ENCODE peak calls at places on chromosomes 11 and 22, in seven cellular contexts. F is mesendoderm, P is mesenchymal stem cell, N is trophoblast cell, S is H9, Q is IMR-90, D is H1. B is an unnamed sample.

GRCh38 chr11:35116762-35117588 is 22.0 kb upstream of the CD44 start:
- DNase-seq in Q (peak), S (no peak), P (no peak), F (no peak), D (no peak), N (no peak), B (no peak)

GRCh38 chr11:61042961-61043540 is 59.2 kb upstream of the CD5 start:
- DNase-seq in S (no peak), F (no peak), D (no peak), Q (no peak), P (no peak), N (no peak), B (no peak)

GRCh38 chr11:16318320-16318719 is 38.0 kb downstream of the SOX6 start:
- DNase-seq in D (no peak), Q (no peak), S (no peak), F (no peak), P (no peak), N (no peak), B (no peak)

GRCh38 chr11:69274531-69275016 is 19.4 kb upstream of the MYEOV start:
- DNase-seq in S (no peak), Q (no peak), F (no peak), N (peak), P (no peak), D (no peak), B (no peak)

GRCh38 chr11:66849501-66850234 is 6.4 kb downstream of the RCE1 start:
- DNase-seq in F (no peak), P (no peak), S (no peak), D (no peak), Q (no peak), N (no peak), B (no peak)

GRCh38 chr11:12397953-12398352 is 20.6 kb downstream of the PARVA start:
- DNase-seq in S (no peak), F (peak), P (peak), Q (peak), N (no peak), D (no peak), B (no peak)

GRCh38 chr11:63534895-63535461 is 1.6 kb upstream of the PLAAT4 start:
- DNase-seq in D (no peak), Q (no peak), S (no peak), F (no peak), N (no peak), P (peak), B (no peak)

GRCh38 chr11:75997273-75997552 is 182.2 kb downstream of the UVRAG start:
- DNase-seq in P (no peak), Q (no peak), S (no peak), N (no peak), F (no peak), D (no peak), B (no peak)

GRCh38 chr11:104668797-104669463 is 229.3 kb downstream of the CASP12 start:
- DNase-seq in P (peak), Q (peak), D (no peak), F (peak), N (peak), S (no peak), B (no peak)

GRCh38 chr22:26634189-26634588 is 12.4 kb downstream of the CRYBA4 start:
- DNase-seq in N (no peak), F (no peak), P (no peak), Q (no peak), S (no peak), D (no peak), B (no peak)

GRCh38 chr11:13859986-13860385 is 102.5 kb upstream of the SPON1 start:
- DNase-seq in F (no peak), S (no peak), N (no peak), P (no peak), D (no peak), Q (no peak), B (no peak)

GRCh38 chr11:2886191-2886894 is 768 bp upstream of the CDKN1C start:
- DNase-seq in F (peak), N (peak), D (no peak), Q (no peak), P (peak), S (peak), B (peak)

GRCh38 chr11:87917111-87917510 is 258.1 kb downstream of the RAB38 start:
- DNase-seq in F (no peak), S (no peak), P (no peak), N (no peak), Q (no peak), D (no peak), B (no peak)

GRCh38 chr11:76270387-76270786 is 64.1 kb upstream of the WNT11 start:
- DNase-seq in F (no peak), Q (no peak), D (no peak), N (no peak), S (no peak), P (peak), B (no peak)

GRCh38 chr11:94639901-94640721 is 72.9 kb downstream of the PIWIL4 start:
- DNase-seq in P (no peak), N (no peak), D (no peak), F (peak), S (peak), Q (no peak), B (no peak)

GRCh38 chr22:43782448-43782847 is 29.7 kb downstream of the EFCAB6 start:
- DNase-seq in D (no peak), S (no peak), P (no peak), F (no peak), N (no peak), Q (peak), B (no peak)

GRCh38 chr11:80521592-80521991 is 1080.8 kb upstream of the TENM4 start:
- DNase-seq in N (no peak), D (no peak), S (no peak), Q (no peak), P (no peak), F (no peak), B (no peak)

GRCh38 chr22:36405221-36405631 is 17.5 kb upstream of the MYH9 start:
- DNase-seq in F (no peak), Q (no peak), S (no peak), N (no peak), D (no peak), P (no peak), B (no peak)

GRCh38 chr22:49026476-49027121 is 801.1 kb downstream of the BRD1 start:
- DNase-seq in S (peak), P (no peak), Q (no peak), N (no peak), F (peak), D (no peak), B (no peak)

GRCh38 chr22:19991645-19992451 is 24.8 kb downstream of the ARVCF start:
- DNase-seq in P (no peak), N (no peak), D (no peak), Q (no peak), F (no peak), S (no peak), B (no peak)

GRCh38 chr11:82924522-82925224 is 23.1 kb downstream of the DDIAS start:
- DNase-seq in Q (no peak), S (no peak), F (no peak), D (no peak), N (no peak), P (no peak), B (no peak)

GRCh38 chr11:65423516-65424199 is 1.1 kb downstream of the NEAT1 start:
- DNase-seq in Q (peak), D (no peak), N (no peak), F (no peak), P (no peak), S (no peak), B (no peak)

GRCh38 chr22:30636226-30637077 is 871 bp downstream of the SLC35E4 start:
- DNase-seq in D (no peak), S (peak), Q (no peak), P (peak), N (no peak), F (no peak), B (no peak)

GRCh38 chr22:50734343-50734771 is 3.6 kb upstream of the ACR start:
- DNase-seq in D (no peak), F (no peak), P (no peak), Q (no peak), N (no peak), S (no peak), B (no peak)

GRCh38 chr11:60880635-60881282 is 13.4 kb downstream of the ZP1 start:
- DNase-seq in F (no peak), P (no peak), D (no peak), Q (no peak), S (no peak), N (no peak), B (no peak)

GRCh38 chr11:12376259-12376971 is 956 bp upstream of the PARVA start:
- DNase-seq in P (peak), F (peak), D (no peak), Q (peak), S (no peak), N (no peak), B (no peak)

GRCh38 chr11:112437096-112437495 is 176.4 kb upstream of the PLET1 start:
- DNase-seq in F (no peak), P (no peak), D (no peak), Q (no peak), S (no peak), N (peak), B (no peak)

GRCh38 chr22:47601666-47602065 is 839.2 kb downstream of the TBC1D22A start:
- DNase-seq in S (no peak), P (no peak), F (no peak), N (no peak), D (no peak), Q (no peak), B (no peak)

GRCh38 chr22:31734512-31734911 is 15.4 kb downstream of the PRR14L start:
- DNase-seq in Q (peak), D (no peak), P (peak), F (peak), N (peak), S (no peak), B (no peak)

GRCh38 chr22:50199836-50200332 is 927 bp upstream of the SELENOO start:
- DNase-seq in P (peak), N (no peak), F (peak), Q (no peak), D (no peak), S (peak), B (no peak)

GRCh38 chr22:25645266-25645665 is 80.8 kb downstream of the GRK3 start:
- DNase-seq in S (no peak), Q (peak), P (no peak), D (no peak), F (no peak), N (no peak), B (no peak)

GRCh38 chr22:33715221-33715620 is 205.1 kb downstream of the LARGE1 start:
- DNase-seq in P (no peak), F (no peak), D (no peak), N (no peak), Q (no peak), S (no peak), B (no peak)

GRCh38 chr11:11931461-11932055 is 76.9 kb downstream of the DKK3 start:
- DNase-seq in F (peak), D (no peak), Q (peak), P (peak), N (peak), S (no peak), B (peak)

GRCh38 chr11:3905080-3905953 is 49.9 kb downstream of the STIM1 start:
- DNase-seq in F (peak), P (peak), D (no peak), Q (peak), N (peak), S (no peak), B (no peak)

GRCh38 chr11:126500981-126501380 is 145.5 kb downstream of the ST3GAL4 start:
- DNase-seq in P (no peak), D (no peak), Q (no peak), S (no peak), N (no peak), F (no peak), B (no peak)

GRCh38 chr11:443542-444199 is 1.9 kb upstream of the ANO9 start:
- DNase-seq in P (peak), D (no peak), N (no peak), S (no peak), Q (peak), F (peak), B (no peak)

DNA sequence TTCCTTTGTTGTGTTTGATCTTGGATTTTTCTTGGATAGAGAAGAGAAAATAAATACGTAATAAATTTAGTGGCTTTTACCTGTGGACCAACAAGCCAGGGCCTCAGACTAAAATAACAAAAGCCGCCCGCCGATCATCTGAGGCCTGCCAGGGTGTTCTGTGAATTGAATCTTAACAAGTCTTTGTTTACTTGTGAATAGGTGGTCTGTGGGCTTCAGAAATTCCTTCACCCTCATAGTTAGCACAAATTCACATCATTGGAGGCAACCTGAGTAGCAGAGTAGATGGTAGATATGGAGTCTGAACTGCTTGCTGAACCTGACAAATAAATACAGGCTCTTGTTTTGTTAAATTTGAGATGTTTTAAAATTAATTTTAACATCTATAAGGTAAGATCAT is 176.3 kb upstream of the MTNR1B start:
- DNase-seq in S (peak), N (no peak), F (peak), Q (no peak), P (no peak), D (no peak), B (peak)
- H3K4ac ChIP-seq in S (no peak), N (no peak), F (no peak), Q (no peak), P (no peak), D (no peak), B (no peak)

DNA sequence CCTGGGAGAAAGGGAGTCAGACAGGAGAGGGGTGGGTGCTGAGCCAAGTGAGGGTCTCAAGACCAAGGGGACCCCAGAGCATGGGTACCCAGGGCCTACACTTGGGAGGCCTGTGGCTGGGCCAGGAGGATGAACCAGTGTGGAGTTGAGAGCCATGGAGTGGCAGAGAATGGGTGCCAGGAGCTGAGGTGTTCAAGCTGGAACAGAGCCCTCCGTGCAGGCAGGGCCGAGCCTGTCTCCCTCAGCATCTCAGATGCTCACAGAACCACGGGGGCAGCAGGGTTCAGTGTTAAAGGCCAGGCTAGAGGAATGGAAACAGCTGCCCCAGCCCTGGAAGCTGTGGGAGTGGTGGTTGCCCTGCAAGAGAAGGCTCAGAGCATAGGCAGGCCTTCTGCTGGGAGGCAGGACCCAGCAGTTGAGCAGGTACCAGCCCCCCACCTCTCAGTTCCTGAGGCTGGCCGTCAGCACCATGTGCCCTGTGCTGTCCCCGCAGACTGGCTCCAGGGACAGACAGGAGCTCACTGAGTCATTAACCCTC is 32.3 kb downstream of the RSPH14 start:
- DNase-seq in N (no peak), P (no peak), Q (no peak), D (no peak), F (no peak), S (no peak), B (no peak)
- H3K4ac ChIP-seq in N (no peak), P (no peak), Q (no peak), D (no peak), F (no peak), S (no peak), B (no peak)

GRCh38 chr11:47488111-47488510 is 39.2 kb upstream of the RAPSN start:
- DNase-seq in S (no peak), N (no peak), D (no peak), P (peak), Q (no peak), F (no peak), B (no peak)
- H3K4ac ChIP-seq in S (no peak), N (no peak), D (no peak), P (no peak), Q (no peak), F (no peak), B (no peak)

GRCh38 chr22:46349681-46350080 is 14.2 kb downstream of the TRMU start:
- DNase-seq in D (no peak), F (no peak), P (no peak), S (no peak), N (no peak), Q (no peak), B (no peak)

GRCh38 chr22:46351767-46352166 is 16.3 kb downstream of the TRMU start:
- DNase-seq in N (no peak), D (no peak), F (no peak), Q (no peak), P (no peak), S (no peak), B (no peak)

GRCh38 chr22:46351131-46351735 is 15.7 kb downstream of the TRMU start:
- DNase-seq in F (no peak), N (no peak), Q (no peak), P (no peak), D (no peak), S (no peak), B (no peak)

GRCh38 chr22:46350111-46350510 is 14.6 kb downstream of the TRMU start:
- DNase-seq in N (no peak), F (no peak), D (no peak), P (no peak), Q (no peak), S (no peak), B (no peak)

DNA sequence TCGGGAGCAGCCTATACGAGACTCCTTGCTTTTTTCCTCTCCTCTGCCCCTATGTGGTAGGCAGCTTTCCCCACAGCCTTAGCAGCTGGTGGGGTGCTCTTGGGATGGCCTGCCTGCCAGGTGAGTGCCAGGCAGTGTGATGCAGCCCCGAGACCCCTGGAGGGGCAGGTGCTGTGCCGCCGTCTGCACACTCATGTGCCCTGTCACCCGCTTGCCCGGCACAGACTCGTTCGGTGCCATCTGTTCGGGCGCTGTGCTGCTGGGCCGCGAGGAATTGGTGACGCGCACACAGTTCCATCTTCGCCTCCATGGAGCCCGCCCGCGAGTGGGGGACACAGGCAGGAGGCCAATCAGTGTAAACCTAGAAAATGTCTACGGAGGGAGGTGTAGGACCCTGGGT is 15.1 kb downstream of the TRMU start:
- DNase-seq in S (no peak), N (no peak), F (no peak), D (no peak), Q (no peak), P (no peak), B (no peak)
- H3K4ac ChIP-seq in S (no peak), N (no peak), F (no peak), D (no peak), Q (no peak), P (no peak), B (no peak)

GRCh38 chr11:6601041-6601461 is 2.4 kb downstream of the RRP8 start:
- DNase-seq in Q (no peak), D (no peak), S (no peak), F (no peak), N (no peak), P (no peak), B (no peak)

GRCh38 chr11:6599884-6600390 is 3.5 kb downstream of the RRP8 start:
- DNase-seq in N (no peak), D (no peak), Q (no peak), P (no peak), S (no peak), F (no peak), B (no peak)

GRCh38 chr11:6603287-6604080 is at the start of the genes ILK and RRP8:
- DNase-seq in F (peak), D (no peak), N (peak), P (peak), S (peak), Q (peak), B (peak)

GRCh38 chr11:6604081-6604626 is 580 bp downstream of the ILK start:
- DNase-seq in D (no peak), Q (peak), N (peak), F (peak), P (peak), S (peak), B (peak)

DNA sequence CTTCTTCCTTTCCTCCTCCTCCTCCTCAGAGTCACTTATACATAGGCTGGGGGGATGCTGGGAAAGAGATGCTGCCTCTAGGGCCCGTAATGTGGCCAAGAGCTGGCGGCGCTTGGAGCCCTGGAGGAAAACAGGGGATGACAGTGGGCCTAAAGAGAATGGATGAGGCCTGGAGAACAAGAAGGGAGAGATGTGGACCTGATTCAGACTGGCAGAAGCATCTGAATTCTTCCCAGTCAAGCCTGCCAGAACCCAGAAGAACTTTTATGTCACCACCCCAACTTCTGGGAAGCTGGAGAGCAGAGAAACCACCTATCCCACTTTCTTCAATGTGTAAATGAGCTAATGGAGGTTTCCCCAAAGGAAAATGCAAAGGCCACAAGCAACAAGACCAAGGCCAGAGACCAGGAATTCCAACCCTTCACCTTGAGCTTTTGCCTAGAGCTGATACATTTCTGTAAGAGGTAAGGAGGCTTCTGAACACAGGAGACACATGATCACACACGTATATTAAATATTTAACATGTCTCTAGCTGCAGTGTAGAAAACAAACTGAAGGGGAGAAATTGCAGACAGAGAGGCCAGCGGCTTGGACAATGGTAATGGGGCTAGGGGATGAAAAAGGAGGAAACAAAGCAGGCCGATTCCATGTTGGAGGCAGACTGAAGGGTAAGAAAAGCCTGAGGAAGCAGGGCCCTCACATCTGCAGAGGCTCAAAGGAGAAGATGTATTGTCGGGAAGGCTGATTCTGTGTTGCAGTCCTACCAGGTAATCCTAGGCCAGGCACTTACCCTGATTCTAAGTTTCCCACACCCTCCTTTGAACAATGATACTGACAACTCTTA is 1.1 kb downstream of the RRP8 start:
- DNase-seq in N (no peak), F (no peak), D (no peak), P (no peak), S (no peak), Q (no peak), B (no peak)
- H3K4ac ChIP-seq in N (peak), F (no peak), D (no peak), P (peak), S (no peak), Q (peak), B (no peak)

GRCh38 chr11:132999519-132999918 is 532.8 kb downstream of the OPCML start:
- DNase-seq in D (no peak), P (no peak), N (no peak), F (no peak), S (no peak), Q (no peak), B (no peak)
- H3K4ac ChIP-seq in D (no peak), P (no peak), N (no peak), F (no peak), S (no peak), Q (no peak), B (no peak)

GRCh38 chr11:28110839-28111235 is 2.6 kb downstream of the METTL15 start:
- DNase-seq in D (no peak), P (peak), F (no peak), N (no peak), Q (no peak), S (no peak), B (no peak)
- H3K4ac ChIP-seq in D (no peak), P (peak), F (no peak), N (no peak), Q (peak), S (no peak), B (no peak)

B was measured in neuronal stem cell.